ENCODE peak calls at places on chromosomes 12 and 14, in five cellular contexts. N is effector CD8-positive, alpha-beta T cell; T is T47D; M is cardiac muscle cell; H is stimulated activated CD4-positive, alpha-beta T cell treated with anti-CD3 and anti-CD28 coated beads, Interleukin-15, amount 100 ng/mL, for 1 hour. X is an unnamed sample.

GRCh38 chr14:75518625-75519024 is 3.6 kb upstream of the BATF start:
- DNase-seq in H (no peak), M (peak; percentile 44), T (no peak), N (no peak), X (no peak)

GRCh38 chr12:22416831-22417230 is 82.3 kb upstream of the ST8SIA1 start:
- DNase-seq in M (no peak), T (no peak), H (no peak), N (no peak), X (no peak)

GRCh38 chr12:103986823-103987222 is 21.2 kb downstream of the TDG start:
- DNase-seq in T (no peak), N (no peak), H (no peak), M (no peak), X (no peak)

GRCh38 chr14:23351681-23352505 is 794 bp downstream of the SLC22A17 start:
- DNase-seq in N (no peak), M (peak; percentile 46), H (no peak), T (no peak), X (no peak)

GRCh38 chr12:29157486-29157946 is 8.4 kb downstream of the FAR2 start:
- DNase-seq in T (no peak), N (no peak), H (no peak), M (no peak), X (no peak)

GRCh38 chr12:56206373-56207166 is 15.2 kb downstream of the RNF41 start:
- DNase-seq in N (peak; percentile 1), T (no peak), H (no peak), M (peak; percentile 67), X (peak; percentile 29)

GRCh38 chr14:67547224-67547780 is 14.2 kb downstream of the PLEKHH1 start:
- DNase-seq in N (no peak), T (peak; percentile 52), M (no peak), H (no peak), X (no peak)

GRCh38 chr14:68255697-68256178 is 436.2 kb downstream of the RAD51B start:
- DNase-seq in N (no peak), M (no peak), H (no peak), T (peak; percentile 42), X (no peak)

GRCh38 chr12:106985479-106985878 is 1.5 kb downstream of the MTERF2 start:
- DNase-seq in T (no peak), M (no peak), N (no peak), H (no peak), X (no peak)

GRCh38 chr14:67668559-67668958 is 5.9 kb downstream of the VTI1B start:
- DNase-seq in H (no peak), N (no peak), M (no peak), T (no peak), X (no peak)

GRCh38 chr14:89178802-89179201 is 238.2 kb downstream of the FOXN3 start:
- DNase-seq in H (no peak), N (no peak), M (peak; percentile 9), T (no peak), X (no peak)

GRCh38 chr12:52313461-52313860 is 7.7 kb downstream of the KRT83 start:
- DNase-seq in M (no peak), T (no peak), N (no peak), H (no peak), X (no peak)

GRCh38 chr12:75364918-75365317 is 26.0 kb upstream of the GLIPR1L2 start:
- DNase-seq in H (no peak), N (no peak), M (no peak), T (no peak), X (no peak)

GRCh38 chr14:97074860-97075259 is 277.7 kb downstream of the VRK1 start:
- DNase-seq in H (no peak), T (no peak), M (no peak), N (no peak), X (no peak)

GRCh38 chr14:25116607-25117006 is 66.7 kb upstream of the STXBP6 start:
- DNase-seq in T (no peak), H (no peak), N (no peak), M (no peak), X (no peak)

GRCh38 chr12:28130625-28131598 is 59.3 kb upstream of the CCDC91 start:
- DNase-seq in M (no peak), N (no peak), H (no peak), T (no peak), X (no peak)

GRCh38 chr12:126862500-126862899 is 1404.5 kb upstream of the TMEM132C start:
- DNase-seq in N (no peak), T (no peak), H (no peak), M (no peak), X (no peak)

GRCh38 chr14:59126714-59127436 is 61.6 kb upstream of the DAAM1 start:
- DNase-seq in M (peak; percentile 62), N (no peak), H (no peak), T (peak; percentile 42), X (peak; percentile 35)

GRCh38 chr14:102055181-102055901 is 31.5 kb downstream of the HSP90AA1 start:
- DNase-seq in N (no peak), M (no peak), T (no peak), H (no peak), X (no peak)

GRCh38 chr12:74415633-74416032 is 122.0 kb upstream of the ATXN7L3B start:
- DNase-seq in T (peak; percentile 41), N (no peak), M (peak; percentile 42), H (no peak), X (no peak)

GRCh38 chr14:45251912-45252311 is 1.1 kb downstream of the MIS18BP1 start:
- DNase-seq in H (no peak), N (no peak), M (no peak), T (peak; percentile 22), X (no peak)

GRCh38 chr12:3656946-3657622 is 95.8 kb downstream of the CRACR2A start:
- DNase-seq in M (no peak), H (no peak), N (no peak), T (no peak), X (no peak)

GRCh38 chr12:21527451-21528180 is 1.5 kb downstream of the SPX start:
- DNase-seq in H (peak; percentile 37), N (peak; percentile 15), M (peak; percentile 83), T (no peak), X (peak; percentile 66)

GRCh38 chr12:119693006-119693405 is 25.1 kb downstream of the PRKAB1 start:
- DNase-seq in H (no peak), M (no peak), T (no peak), N (no peak), X (no peak)

X was measured in naive thymus-derived CD4-positive, alpha-beta T cell.